ENCODE peak calls at places on chromosome 5, in six cellular contexts. One of them, this sample, is unnamed.

GRCh38 chr5:68839019-68839552 is 254.7 kb upstream of the SLC30A5 start:
- DNase-seq in GM12878: no peak
- DNase-seq in GM12891: no peak
- DNase-seq in K562: no peak
- DNase-seq in HepG2: no peak
- DNase-seq in H1: no peak
- DNase-seq in this sample: no peak

GRCh38 chr5:150567031-150567680 is 59.2 kb downstream of the NDST1 start:
- DNase-seq in GM12878: no peak
- DNase-seq in GM12891: no peak
- DNase-seq in K562: no peak
- DNase-seq in HepG2: no peak
- DNase-seq in H1: no peak
- DNase-seq in this sample: no peak

GRCh38 chr5:14146725-14147124 is 3.6 kb downstream of the TRIO start:
- DNase-seq in GM12878: no peak
- DNase-seq in GM12891: no peak
- DNase-seq in K562: no peak
- DNase-seq in HepG2: no peak
- DNase-seq in H1: no peak
- DNase-seq in this sample: no peak

GRCh38 chr5:98483301-98483700 is 290.2 kb upstream of the RGMB start:
- DNase-seq in GM12878: no peak
- DNase-seq in GM12891: no peak
- DNase-seq in K562: no peak
- DNase-seq in HepG2: no peak
- DNase-seq in H1: no peak
- DNase-seq in this sample: no peak

GRCh38 chr5:77852514-77853352 is 76.6 kb upstream of the TBCA start:
- DNase-seq in GM12878: peak
- DNase-seq in GM12891: peak
- DNase-seq in K562: no peak
- DNase-seq in HepG2: no peak
- DNase-seq in H1: peak
- DNase-seq in this sample: peak

GRCh38 chr5:133429046-133429445 is 183.3 kb downstream of the FSTL4 start:
- DNase-seq in GM12878: no peak
- DNase-seq in GM12891: no peak
- DNase-seq in K562: no peak
- DNase-seq in HepG2: no peak
- DNase-seq in H1: no peak
- DNase-seq in this sample: no peak

GRCh38 chr5:154236459-154237375 is 46.2 kb downstream of the GALNT10 start:
- DNase-seq in GM12878: no peak
- DNase-seq in GM12891: no peak
- DNase-seq in K562: no peak
- DNase-seq in HepG2: no peak
- DNase-seq in H1: no peak
- DNase-seq in this sample: no peak

GRCh38 chr5:57338068-57338848 is 144.4 kb downstream of the ACTBL2 start:
- DNase-seq in GM12878: no peak
- DNase-seq in GM12891: no peak
- DNase-seq in K562: peak
- DNase-seq in HepG2: peak
- DNase-seq in H1: no peak
- DNase-seq in this sample: no peak

DNA sequence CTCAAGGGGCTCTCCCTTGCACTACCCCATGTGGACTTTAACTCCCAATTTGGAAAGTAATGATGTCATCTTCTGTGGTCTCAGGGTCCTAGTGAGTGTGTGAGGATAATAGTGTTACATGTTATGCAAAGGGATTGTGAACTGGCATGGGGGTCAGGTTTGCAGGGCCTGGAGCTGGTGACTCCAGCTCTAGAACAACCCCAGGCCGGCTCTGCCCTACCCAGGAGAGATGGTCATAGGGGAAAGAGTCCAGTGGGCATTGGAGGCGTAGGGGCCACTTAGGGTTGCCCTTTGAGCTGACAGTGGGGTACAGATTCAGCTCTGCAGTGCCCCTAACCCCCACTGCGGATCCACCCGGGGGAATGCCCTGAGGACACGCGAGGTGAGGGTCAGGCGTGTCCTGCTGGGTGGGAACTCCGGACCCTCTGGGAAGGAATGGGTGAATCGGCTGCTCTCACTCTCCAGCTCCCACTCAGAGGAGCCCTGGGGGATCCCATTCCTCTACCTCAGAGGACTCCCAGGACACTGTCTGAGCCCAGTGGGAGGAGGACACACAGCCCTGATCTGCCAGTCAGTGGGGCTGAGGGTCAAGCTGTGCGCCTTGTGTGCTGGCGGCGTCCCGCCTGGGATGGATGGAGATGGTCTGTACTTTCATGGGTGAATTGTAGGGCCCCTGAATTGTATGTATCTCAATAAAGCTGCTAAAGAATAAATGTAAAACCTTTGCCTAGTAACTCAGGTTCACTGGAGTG is 2.5 kb upstream of the NKD2 start:
- DNase-seq in GM12878: no peak
- DNase-seq in GM12891: no peak
- DNase-seq in K562: no peak
- DNase-seq in HepG2: no peak
- DNase-seq in H1: no peak
- DNase-seq in this sample: no peak
- TF ChIP-seq POLR2A in GM12878: no peak
- TF ChIP-seq POLR2A in GM12891: no peak
- TF ChIP-seq POLR2A in K562: no peak
- TF ChIP-seq POLR2A in HepG2: no peak
- TF ChIP-seq POLR2A in H1: no peak
- TF ChIP-seq POLR2A in this sample: no peak

GRCh38 chr5:159779481-159779880 is 136.8 kb upstream of the ADRA1B start:
- DNase-seq in GM12878: no peak
- DNase-seq in GM12891: no peak
- DNase-seq in K562: no peak
- DNase-seq in HepG2: no peak
- DNase-seq in H1: no peak
- DNase-seq in this sample: no peak

GRCh38 chr5:159782995-159783300 is 133.3 kb upstream of the ADRA1B start:
- DNase-seq in GM12878: no peak
- DNase-seq in GM12891: no peak
- DNase-seq in K562: no peak
- DNase-seq in HepG2: no peak
- DNase-seq in H1: no peak
- DNase-seq in this sample: no peak

GRCh38 chr5:159782197-159782994 is 133.9 kb upstream of the ADRA1B start:
- DNase-seq in GM12878: no peak
- DNase-seq in GM12891: no peak
- DNase-seq in K562: no peak
- DNase-seq in HepG2: no peak
- DNase-seq in H1: no peak
- DNase-seq in this sample: no peak

GRCh38 chr5:159781626-159782157 is 134.6 kb upstream of the ADRA1B start:
- DNase-seq in GM12878: no peak
- DNase-seq in GM12891: no peak
- DNase-seq in K562: no peak
- DNase-seq in HepG2: no peak
- DNase-seq in H1: no peak
- DNase-seq in this sample: no peak

DNA sequence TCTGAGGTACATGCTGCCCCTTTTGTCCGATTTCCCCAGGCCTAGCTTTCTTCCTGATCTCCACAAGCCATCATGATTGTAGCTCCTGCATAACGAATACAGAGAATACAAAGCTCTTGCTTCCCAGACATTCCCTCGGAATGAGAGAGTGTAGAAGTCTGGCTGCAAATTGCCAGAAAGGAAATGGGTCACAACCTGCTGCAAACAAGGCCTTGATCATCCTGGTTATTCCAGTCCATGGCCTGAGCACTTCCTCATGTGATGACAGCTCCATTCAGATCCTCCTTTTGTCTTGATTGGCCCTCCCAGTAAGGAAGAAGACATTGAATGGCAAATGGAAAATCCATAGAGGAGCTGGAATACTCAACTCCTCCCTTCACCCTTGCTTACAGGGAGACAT is 136.0 kb upstream of the ADRA1B start:
- DNase-seq in GM12878: no peak
- DNase-seq in GM12891: no peak
- DNase-seq in K562: no peak
- DNase-seq in HepG2: no peak
- DNase-seq in H1: no peak
- DNase-seq in this sample: no peak
- TF ChIP-seq TAF1 in GM12878: no peak
- TF ChIP-seq TAF1 in GM12891: no peak
- TF ChIP-seq TAF1 in K562: no peak
- TF ChIP-seq TAF1 in HepG2: no peak
- TF ChIP-seq TAF1 in H1: no peak
- TF ChIP-seq TAF1 in this sample: no peak

GRCh38 chr5:138533973-138534941 is 8.8 kb downstream of the ETF1 start:
- DNase-seq in GM12878: no peak
- DNase-seq in GM12891: no peak
- DNase-seq in K562: no peak
- DNase-seq in HepG2: peak
- DNase-seq in H1: no peak
- DNase-seq in this sample: no peak
- TF ChIP-seq POLR2A in GM12878: no peak
- TF ChIP-seq POLR2A in GM12891: no peak
- TF ChIP-seq POLR2A in K562: no peak
- TF ChIP-seq POLR2A in HepG2: no peak
- TF ChIP-seq POLR2A in H1: no peak
- TF ChIP-seq POLR2A in this sample: no peak

GRCh38 chr5:159736844-159737243 is 179.4 kb upstream of the ADRA1B start:
- DNase-seq in GM12878: no peak
- DNase-seq in GM12891: no peak
- DNase-seq in K562: no peak
- DNase-seq in HepG2: no peak
- DNase-seq in H1: no peak
- DNase-seq in this sample: no peak

GRCh38 chr5:159737263-159737662 is 179.0 kb upstream of the ADRA1B start:
- DNase-seq in GM12878: no peak
- DNase-seq in GM12891: no peak
- DNase-seq in K562: no peak
- DNase-seq in HepG2: no peak
- DNase-seq in H1: no peak
- DNase-seq in this sample: no peak

GRCh38 chr5:159734366-159734765 is 181.9 kb upstream of the ADRA1B start:
- DNase-seq in GM12878: no peak
- DNase-seq in GM12891: no peak
- DNase-seq in K562: no peak
- DNase-seq in HepG2: no peak
- DNase-seq in H1: no peak
- DNase-seq in this sample: no peak

GRCh38 chr5:159735036-159735435 is 181.2 kb upstream of the ADRA1B start:
- DNase-seq in GM12878: no peak
- DNase-seq in GM12891: no peak
- DNase-seq in K562: no peak
- DNase-seq in HepG2: no peak
- DNase-seq in H1: no peak
- DNase-seq in this sample: no peak

GRCh38 chr5:159735749-159736660 is 180.3 kb upstream of the ADRA1B start:
- DNase-seq in GM12878: no peak
- DNase-seq in GM12891: no peak
- DNase-seq in K562: no peak
- DNase-seq in HepG2: no peak
- DNase-seq in H1: no peak
- DNase-seq in this sample: no peak
- TF ChIP-seq TAF1 in GM12878: no peak
- TF ChIP-seq TAF1 in GM12891: no peak
- TF ChIP-seq TAF1 in K562: no peak
- TF ChIP-seq TAF1 in HepG2: no peak
- TF ChIP-seq TAF1 in H1: no peak
- TF ChIP-seq TAF1 in this sample: no peak

This sample was measured in GM12892.